ENCODE peak calls at places on chromosome 3, in six cellular contexts. One of them, this sample, is unnamed.

GRCh38 chr3:94114667-94115066 is 51.8 kb downstream of the NSUN3 start:
- DNase-seq in astrocyte of the spinal cord: no peak
- DNase-seq in mesothelial cell of epicardium: no peak
- DNase-seq in body of pancreas: no peak
- DNase-seq in lower leg skin: no peak
- DNase-seq in OCI-LY7: no peak
- DNase-seq in this sample: no peak

GRCh38 chr3:195907730-195908438 is 467 bp downstream of the TNK2 start:
- DNase-seq in astrocyte of the spinal cord: no peak
- DNase-seq in mesothelial cell of epicardium: no peak
- DNase-seq in body of pancreas: peak
- DNase-seq in lower leg skin: peak
- DNase-seq in OCI-LY7: peak
- DNase-seq in this sample: peak

GRCh38 chr3:183265713-183266417 is 12.8 kb downstream of the B3GNT5 start:
- DNase-seq in astrocyte of the spinal cord: peak
- DNase-seq in mesothelial cell of epicardium: no peak
- DNase-seq in body of pancreas: peak
- DNase-seq in lower leg skin: no peak
- DNase-seq in OCI-LY7: no peak
- DNase-seq in this sample: no peak

GRCh38 chr3:16181361-16181760 is 6.9 kb downstream of the GALNT15 start:
- DNase-seq in astrocyte of the spinal cord: no peak
- DNase-seq in mesothelial cell of epicardium: no peak
- DNase-seq in body of pancreas: peak
- DNase-seq in lower leg skin: peak
- DNase-seq in OCI-LY7: no peak
- DNase-seq in this sample: no peak

GRCh38 chr3:105014631-105015030 is 352.1 kb upstream of the ALCAM start:
- DNase-seq in astrocyte of the spinal cord: peak
- DNase-seq in mesothelial cell of epicardium: no peak
- DNase-seq in body of pancreas: no peak
- DNase-seq in lower leg skin: no peak
- DNase-seq in OCI-LY7: no peak
- DNase-seq in this sample: no peak

GRCh38 chr3:16363636-16364035 is 98.6 kb downstream of the OXNAD1 start:
- DNase-seq in astrocyte of the spinal cord: no peak
- DNase-seq in mesothelial cell of epicardium: no peak
- DNase-seq in body of pancreas: no peak
- DNase-seq in lower leg skin: no peak
- DNase-seq in OCI-LY7: no peak
- DNase-seq in this sample: no peak

GRCh38 chr3:80677796-80678195 is 910.0 kb upstream of the ROBO1 start:
- DNase-seq in astrocyte of the spinal cord: peak
- DNase-seq in mesothelial cell of epicardium: no peak
- DNase-seq in body of pancreas: no peak
- DNase-seq in lower leg skin: no peak
- DNase-seq in OCI-LY7: no peak
- DNase-seq in this sample: no peak

GRCh38 chr3:101042996-101043686 is 49.9 kb upstream of the ABI3BP start:
- DNase-seq in astrocyte of the spinal cord: peak
- DNase-seq in mesothelial cell of epicardium: no peak
- DNase-seq in body of pancreas: no peak
- DNase-seq in lower leg skin: no peak
- DNase-seq in OCI-LY7: no peak
- DNase-seq in this sample: no peak

GRCh38 chr3:49602877-49603411 is 48.7 kb downstream of the BSN start:
- DNase-seq in astrocyte of the spinal cord: no peak
- DNase-seq in mesothelial cell of epicardium: no peak
- DNase-seq in body of pancreas: no peak
- DNase-seq in lower leg skin: no peak
- DNase-seq in OCI-LY7: no peak
- DNase-seq in this sample: no peak

GRCh38 chr3:136343873-136344281 is 93.7 kb downstream of the PCCB start:
- DNase-seq in astrocyte of the spinal cord: peak
- DNase-seq in mesothelial cell of epicardium: peak
- DNase-seq in body of pancreas: peak
- DNase-seq in lower leg skin: peak
- DNase-seq in OCI-LY7: no peak
- DNase-seq in this sample: no peak

GRCh38 chr3:58117561-58118305 is 93.0 kb downstream of the DNASE1L3 start:
- DNase-seq in astrocyte of the spinal cord: peak
- DNase-seq in mesothelial cell of epicardium: no peak
- DNase-seq in body of pancreas: peak
- DNase-seq in lower leg skin: no peak
- DNase-seq in OCI-LY7: no peak
- DNase-seq in this sample: no peak

GRCh38 chr3:190012784-190013183 is 107.9 kb downstream of the P3H2 start:
- DNase-seq in astrocyte of the spinal cord: peak
- DNase-seq in mesothelial cell of epicardium: no peak
- DNase-seq in body of pancreas: no peak
- DNase-seq in lower leg skin: no peak
- DNase-seq in OCI-LY7: no peak
- DNase-seq in this sample: no peak

GRCh38 chr3:193134895-193135294 is 106.1 kb upstream of the PLAAT1 start:
- DNase-seq in astrocyte of the spinal cord: peak
- DNase-seq in mesothelial cell of epicardium: no peak
- DNase-seq in body of pancreas: no peak
- DNase-seq in lower leg skin: no peak
- DNase-seq in OCI-LY7: no peak
- DNase-seq in this sample: no peak

GRCh38 chr3:5505997-5506396 is 318.5 kb downstream of the EDEM1 start:
- DNase-seq in astrocyte of the spinal cord: no peak
- DNase-seq in mesothelial cell of epicardium: no peak
- DNase-seq in body of pancreas: no peak
- DNase-seq in lower leg skin: no peak
- DNase-seq in OCI-LY7: no peak
- DNase-seq in this sample: no peak

GRCh38 chr3:73365756-73366397 is 258.9 kb downstream of the PDZRN3 start:
- DNase-seq in astrocyte of the spinal cord: peak
- DNase-seq in mesothelial cell of epicardium: no peak
- DNase-seq in body of pancreas: peak
- DNase-seq in lower leg skin: peak
- DNase-seq in OCI-LY7: no peak
- DNase-seq in this sample: no peak

GRCh38 chr3:16290827-16291196 is 25.8 kb downstream of the OXNAD1 start:
- DNase-seq in astrocyte of the spinal cord: peak
- DNase-seq in mesothelial cell of epicardium: no peak
- DNase-seq in body of pancreas: no peak
- DNase-seq in lower leg skin: no peak
- DNase-seq in OCI-LY7: peak
- DNase-seq in this sample: no peak

GRCh38 chr3:159245871-159246270 is 444.0 kb downstream of the MFSD1 start:
- DNase-seq in astrocyte of the spinal cord: no peak
- DNase-seq in mesothelial cell of epicardium: no peak
- DNase-seq in body of pancreas: no peak
- DNase-seq in lower leg skin: no peak
- DNase-seq in OCI-LY7: no peak
- DNase-seq in this sample: no peak

GRCh38 chr3:147305533-147306241 is 100.7 kb downstream of the ZIC4 start:
- DNase-seq in astrocyte of the spinal cord: peak
- DNase-seq in mesothelial cell of epicardium: no peak
- DNase-seq in body of pancreas: no peak
- DNase-seq in lower leg skin: no peak
- DNase-seq in OCI-LY7: no peak
- DNase-seq in this sample: no peak

GRCh38 chr3:46936733-46937250 is 39.8 kb downstream of the CCDC12 start:
- DNase-seq in astrocyte of the spinal cord: peak
- DNase-seq in mesothelial cell of epicardium: no peak
- DNase-seq in body of pancreas: no peak
- DNase-seq in lower leg skin: no peak
- DNase-seq in OCI-LY7: no peak
- DNase-seq in this sample: no peak

DNA sequence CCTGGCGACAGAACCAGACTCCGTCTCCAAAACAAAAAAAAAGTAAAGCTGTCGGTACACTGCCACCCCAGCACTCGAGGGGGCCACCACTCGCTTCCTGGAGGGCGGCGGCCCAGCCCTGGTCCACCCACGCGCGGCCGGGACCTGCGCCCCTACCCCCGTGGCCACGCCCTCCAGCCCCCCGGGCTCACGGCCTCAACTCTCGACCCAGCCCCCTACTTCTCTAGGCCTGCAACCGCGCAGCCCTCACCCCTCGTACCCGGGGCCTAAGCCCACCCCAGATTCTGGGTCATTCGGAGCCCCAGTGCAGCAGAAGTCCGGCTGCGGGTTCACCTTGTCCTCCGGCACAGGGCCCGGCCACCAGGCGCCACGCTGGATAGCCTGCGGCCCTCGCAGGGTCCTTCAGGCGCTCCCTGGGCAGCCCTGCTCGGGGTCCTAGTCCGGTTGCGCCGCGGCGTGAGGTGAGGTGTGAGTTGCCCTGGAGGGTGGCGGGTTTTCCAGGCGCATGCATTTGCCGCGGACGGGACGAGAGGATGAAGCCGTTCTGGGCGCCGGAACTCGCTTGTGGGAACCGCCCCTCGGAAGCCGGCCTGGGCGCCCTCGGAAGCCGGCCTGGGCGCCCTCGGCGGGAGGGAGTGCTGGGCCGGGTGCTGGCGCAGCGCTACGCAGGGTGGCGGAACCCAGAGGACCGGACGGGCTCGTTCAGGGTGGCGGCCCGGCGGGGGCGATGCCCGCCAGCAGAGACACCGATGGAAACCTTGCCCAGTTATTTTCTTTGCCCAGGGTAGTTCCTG is 32.2 kb downstream of the SPINK8 start:
- DNase-seq in astrocyte of the spinal cord: peak
- DNase-seq in mesothelial cell of epicardium: peak
- DNase-seq in body of pancreas: peak
- DNase-seq in lower leg skin: peak
- DNase-seq in OCI-LY7: peak
- DNase-seq in this sample: peak
- TF ChIP-seq CTCF in astrocyte of the spinal cord: no peak
- TF ChIP-seq CTCF in mesothelial cell of epicardium: no peak
- TF ChIP-seq CTCF in body of pancreas: no peak
- TF ChIP-seq CTCF in lower leg skin: no peak
- TF ChIP-seq CTCF in OCI-LY7: no peak
- TF ChIP-seq CTCF in this sample: no peak

GRCh38 chr3:74631341-74631740 is 16.9 kb upstream of the CNTN3 start:
- DNase-seq in astrocyte of the spinal cord: no peak
- DNase-seq in mesothelial cell of epicardium: no peak
- DNase-seq in body of pancreas: no peak
- DNase-seq in lower leg skin: no peak
- DNase-seq in OCI-LY7: no peak
- DNase-seq in this sample: no peak

GRCh38 chr3:74631771-74632170 is 17.3 kb upstream of the CNTN3 start:
- DNase-seq in astrocyte of the spinal cord: no peak
- DNase-seq in mesothelial cell of epicardium: no peak
- DNase-seq in body of pancreas: no peak
- DNase-seq in lower leg skin: no peak
- DNase-seq in OCI-LY7: no peak
- DNase-seq in this sample: no peak

GRCh38 chr3:74633021-74633420 is 18.6 kb upstream of the CNTN3 start:
- DNase-seq in astrocyte of the spinal cord: no peak
- DNase-seq in mesothelial cell of epicardium: no peak
- DNase-seq in body of pancreas: no peak
- DNase-seq in lower leg skin: no peak
- DNase-seq in OCI-LY7: no peak
- DNase-seq in this sample: no peak

GRCh38 chr3:74630602-74631001 is 16.1 kb upstream of the CNTN3 start:
- DNase-seq in astrocyte of the spinal cord: no peak
- DNase-seq in mesothelial cell of epicardium: no peak
- DNase-seq in body of pancreas: no peak
- DNase-seq in lower leg skin: no peak
- DNase-seq in OCI-LY7: no peak
- DNase-seq in this sample: no peak
- TF ChIP-seq CTCF in astrocyte of the spinal cord: no peak
- TF ChIP-seq CTCF in mesothelial cell of epicardium: no peak
- TF ChIP-seq CTCF in body of pancreas: peak
- TF ChIP-seq CTCF in lower leg skin: no peak
- TF ChIP-seq CTCF in OCI-LY7: no peak
- TF ChIP-seq CTCF in this sample: no peak

GRCh38 chr3:19254784-19255338 is 106.6 kb downstream of the KCNH8 start:
- DNase-seq in astrocyte of the spinal cord: no peak
- DNase-seq in mesothelial cell of epicardium: no peak
- DNase-seq in body of pancreas: no peak
- DNase-seq in lower leg skin: no peak
- DNase-seq in OCI-LY7: no peak
- DNase-seq in this sample: no peak

GRCh38 chr3:19254189-19254588 is 105.9 kb downstream of the KCNH8 start:
- DNase-seq in astrocyte of the spinal cord: no peak
- DNase-seq in mesothelial cell of epicardium: no peak
- DNase-seq in body of pancreas: no peak
- DNase-seq in lower leg skin: no peak
- DNase-seq in OCI-LY7: no peak
- DNase-seq in this sample: no peak

GRCh38 chr3:19250959-19251610 is 102.8 kb downstream of the KCNH8 start:
- DNase-seq in astrocyte of the spinal cord: no peak
- DNase-seq in mesothelial cell of epicardium: no peak
- DNase-seq in body of pancreas: peak
- DNase-seq in lower leg skin: no peak
- DNase-seq in OCI-LY7: peak
- DNase-seq in this sample: no peak

GRCh38 chr3:19256313-19256712 is 108.0 kb downstream of the KCNH8 start:
- DNase-seq in astrocyte of the spinal cord: no peak
- DNase-seq in mesothelial cell of epicardium: no peak
- DNase-seq in body of pancreas: no peak
- DNase-seq in lower leg skin: no peak
- DNase-seq in OCI-LY7: no peak
- DNase-seq in this sample: no peak
- TF ChIP-seq CTCF in astrocyte of the spinal cord: no peak
- TF ChIP-seq CTCF in mesothelial cell of epicardium: no peak
- TF ChIP-seq CTCF in body of pancreas: no peak
- TF ChIP-seq CTCF in lower leg skin: no peak
- TF ChIP-seq CTCF in OCI-LY7: peak
- TF ChIP-seq CTCF in this sample: no peak

GRCh38 chr3:152834354-152835310 is at the start of gene P2RY1:
- DNase-seq in astrocyte of the spinal cord: peak
- DNase-seq in mesothelial cell of epicardium: peak
- DNase-seq in body of pancreas: peak
- DNase-seq in lower leg skin: peak
- DNase-seq in OCI-LY7: peak
- DNase-seq in this sample: peak
- TF ChIP-seq CTCF in astrocyte of the spinal cord: no peak
- TF ChIP-seq CTCF in mesothelial cell of epicardium: no peak
- TF ChIP-seq CTCF in body of pancreas: no peak
- TF ChIP-seq CTCF in lower leg skin: no peak
- TF ChIP-seq CTCF in OCI-LY7: no peak
- TF ChIP-seq CTCF in this sample: no peak

DNA sequence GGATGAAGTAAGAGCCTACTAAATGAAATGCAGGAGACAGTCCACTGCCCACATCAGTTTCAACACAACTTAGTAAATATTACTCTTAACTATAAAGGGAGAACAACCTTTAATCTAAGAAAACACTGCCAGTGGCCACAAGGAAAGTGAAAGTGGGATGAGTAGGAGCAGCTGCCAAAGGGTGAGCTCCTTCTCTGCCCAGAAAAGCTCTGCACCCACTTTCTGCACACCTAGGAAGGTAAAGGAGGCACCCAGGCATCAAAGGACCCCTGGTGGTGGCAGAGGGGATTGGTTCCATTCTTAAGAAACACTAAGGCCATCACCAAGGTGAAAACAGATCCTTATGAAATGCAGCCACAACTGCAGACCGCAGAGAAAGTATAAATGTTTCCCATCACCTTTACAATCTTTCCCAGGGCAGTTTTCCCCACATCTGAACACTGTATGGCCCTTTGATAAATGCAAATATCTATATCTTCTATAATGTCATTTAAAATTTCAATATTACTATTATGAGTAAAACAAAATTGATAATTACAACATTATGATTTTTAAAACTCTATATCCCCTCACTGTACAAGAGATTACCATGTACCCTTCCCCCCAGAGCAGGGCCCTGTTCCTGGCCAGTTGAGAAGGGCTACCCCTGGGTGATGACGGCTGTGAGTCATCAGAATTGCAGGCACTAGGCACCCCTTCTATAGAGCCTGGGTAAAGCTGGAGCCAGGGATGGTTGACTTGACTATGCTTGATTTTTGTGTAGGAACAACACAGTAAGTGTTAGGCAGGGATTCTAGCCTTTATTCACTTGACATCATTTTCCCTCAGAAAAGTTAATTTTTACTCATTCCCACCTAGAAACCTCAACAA is 92.0 kb downstream of the SNRK start:
- DNase-seq in astrocyte of the spinal cord: peak
- DNase-seq in mesothelial cell of epicardium: no peak
- DNase-seq in body of pancreas: peak
- DNase-seq in lower leg skin: no peak
- DNase-seq in OCI-LY7: peak
- DNase-seq in this sample: peak
- TF ChIP-seq CTCF in astrocyte of the spinal cord: peak
- TF ChIP-seq CTCF in mesothelial cell of epicardium: peak
- TF ChIP-seq CTCF in body of pancreas: peak
- TF ChIP-seq CTCF in lower leg skin: no peak
- TF ChIP-seq CTCF in OCI-LY7: peak
- TF ChIP-seq CTCF in this sample: peak